ENCODE peak calls at places on chromosomes 7 and 10, in five cellular contexts. S is GM23248, C is germinal center, O is GM03348, G is nephron progenitor cell. E is an unnamed sample.

GRCh38 chr7:80934286-80934685 is 15.4 kb upstream of the SEMA3C start:
- DNase-seq in C (no peak), O (peak), S (peak), G (no peak), E (no peak)

GRCh38 chr7:29955799-29956476 is 33.7 kb downstream of the SCRN1 start:
- DNase-seq in O (no peak), G (no peak), S (no peak), C (peak), E (no peak)

GRCh38 chr10:7792541-7792940 is 4.6 kb downstream of the ATP5F1C start:
- DNase-seq in S (no peak), G (no peak), O (no peak), C (no peak), E (no peak)

GRCh38 chr10:96505150-96506136 is 8.3 kb downstream of the TLL2 start:
- DNase-seq in G (no peak), S (no peak), O (no peak), C (no peak), E (no peak)

GRCh38 chr7:57769958-57770357 is 320.0 kb downstream of the ZNF716 start:
- DNase-seq in O (no peak), S (no peak), C (no peak), G (no peak), E (no peak)

GRCh38 chr7:312409-312808 is 22.4 kb downstream of the FOXL3 start:
- DNase-seq in G (no peak), C (no peak), O (no peak), S (no peak), E (no peak)

GRCh38 chr7:148975896-148976295 is 52.4 kb downstream of the PDIA4 start:
- DNase-seq in G (no peak), O (no peak), S (no peak), C (no peak), E (no peak)

GRCh38 chr7:16762177-16762576 is 8.6 kb downstream of the TSPAN13 start:
- DNase-seq in O (no peak), G (no peak), S (no peak), C (no peak), E (no peak)

GRCh38 chr10:79112898-79113431 is 44.2 kb downstream of the ZMIZ1 start:
- DNase-seq in S (peak), O (peak), C (no peak), G (no peak), E (no peak)

GRCh38 chr7:94883676-94884075 is 23.7 kb upstream of the PPP1R9A start:
- DNase-seq in C (no peak), O (no peak), S (no peak), G (no peak), E (no peak)

GRCh38 chr7:44315504-44315903 is 9.9 kb downstream of the CAMK2B start:
- DNase-seq in O (no peak), G (no peak), S (no peak), C (no peak), E (no peak)

GRCh38 chr7:67566101-67566500 is 569.5 kb downstream of the TYW1 start:
- DNase-seq in S (no peak), C (no peak), O (no peak), G (no peak), E (no peak)

GRCh38 chr10:49408437-49409306 is 12.8 kb upstream of the DRGX start:
- DNase-seq in C (peak), S (no peak), G (no peak), O (no peak), E (no peak)

GRCh38 chr7:463362-464176 is 56.1 kb downstream of the PDGFA start:
- DNase-seq in O (no peak), S (no peak), G (no peak), C (no peak), E (no peak)

E was measured in NCI-H460.